ENCODE peak calls at places on chromosomes 6 and 20, in four cellular contexts. One of them, this sample, is unnamed.

GRCh38 chr20:57165427-57166004 is 100.9 kb downstream of the BMP7 start:
- DNase-seq in K562: no peak
- DNase-seq in HepG2: no peak
- DNase-seq in GM12891: no peak
- DNase-seq in this sample: no peak

GRCh38 chr20:44956410-44956809 is 3.8 kb downstream of the TOMM34 start:
- DNase-seq in HepG2: no peak
- DNase-seq in K562: no peak
- DNase-seq in GM12891: no peak
- DNase-seq in this sample: no peak

GRCh38 chr20:822651-823325 is 10.7 kb upstream of the FAM110A start:
- DNase-seq in HepG2: no peak
- DNase-seq in K562: no peak
- DNase-seq in GM12891: no peak
- DNase-seq in this sample: no peak

GRCh38 chr6:133724726-133725125 is 164.2 kb upstream of the TCF21 start:
- DNase-seq in HepG2: no peak
- DNase-seq in K562: no peak
- DNase-seq in GM12891: no peak
- DNase-seq in this sample: no peak

GRCh38 chr20:23654722-23655121 is 17.0 kb upstream of the CST3 start:
- DNase-seq in GM12891: no peak
- DNase-seq in K562: no peak
- DNase-seq in HepG2: no peak
- DNase-seq in this sample: no peak

GRCh38 chr6:146984251-146984924 is 219.8 kb upstream of the STXBP5 start:
- DNase-seq in HepG2: peak
- DNase-seq in GM12891: no peak
- DNase-seq in K562: no peak
- DNase-seq in this sample: no peak

GRCh38 chr6:44627091-44627878 is 239.8 kb downstream of the CDC5L start:
- DNase-seq in HepG2: no peak
- DNase-seq in K562: no peak
- DNase-seq in GM12891: no peak
- DNase-seq in this sample: no peak

GRCh38 chr20:50921055-50921454 is 10.2 kb downstream of the ADNP start:
- DNase-seq in GM12891: no peak
- DNase-seq in K562: no peak
- DNase-seq in HepG2: no peak
- DNase-seq in this sample: no peak

GRCh38 chr6:170098428-170099170 is 192.3 kb downstream of the DLL1 start:
- DNase-seq in HepG2: no peak
- DNase-seq in GM12891: no peak
- DNase-seq in K562: no peak
- DNase-seq in this sample: no peak

GRCh38 chr6:10837009-10837691 is 1.2 kb downstream of the MAK start:
- DNase-seq in GM12891: no peak
- DNase-seq in K562: peak
- DNase-seq in HepG2: no peak
- DNase-seq in this sample: peak

GRCh38 chr6:118882314-118882905 is 11.5 kb upstream of the ASF1A start:
- DNase-seq in HepG2: no peak
- DNase-seq in GM12891: no peak
- DNase-seq in K562: no peak
- DNase-seq in this sample: no peak

GRCh38 chr20:31595654-31596411 is 9.3 kb upstream of the ID1 start:
- DNase-seq in K562: peak
- DNase-seq in GM12891: no peak
- DNase-seq in HepG2: peak
- DNase-seq in this sample: no peak

GRCh38 chr6:32375739-32376529 is 4.2 kb upstream of the TSBP1 start:
- DNase-seq in GM12891: no peak
- DNase-seq in HepG2: no peak
- DNase-seq in K562: no peak
- DNase-seq in this sample: no peak

GRCh38 chr20:31862157-31862470 is 8.2 kb downstream of the DUSP15 start:
- DNase-seq in K562: no peak
- DNase-seq in HepG2: no peak
- DNase-seq in GM12891: no peak
- DNase-seq in this sample: no peak

GRCh38 chr20:21515300-21516179 is 1.7 kb upstream of the NKX2-2 start:
- DNase-seq in HepG2: no peak
- DNase-seq in K562: no peak
- DNase-seq in GM12891: no peak
- DNase-seq in this sample: no peak

GRCh38 chr6:87702589-87702945 is 534 bp upstream of the AKIRIN2 start:
- DNase-seq in HepG2: peak
- DNase-seq in K562: peak
- DNase-seq in GM12891: no peak
- DNase-seq in this sample: no peak

GRCh38 chr6:87706187-87706966 is 4.3 kb upstream of the AKIRIN2 start:
- DNase-seq in GM12891: no peak
- DNase-seq in HepG2: no peak
- DNase-seq in K562: no peak
- DNase-seq in this sample: no peak

GRCh38 chr6:87701676-87702588 is at the start of gene AKIRIN2:
- DNase-seq in K562: peak
- DNase-seq in HepG2: peak
- DNase-seq in GM12891: peak
- DNase-seq in this sample: peak

GRCh38 chr6:87700729-87701675 is 1.0 kb downstream of the AKIRIN2 start:
- DNase-seq in K562: peak
- DNase-seq in HepG2: peak
- DNase-seq in GM12891: no peak
- DNase-seq in this sample: no peak

GRCh38 chr6:87705070-87705691 is 3.1 kb upstream of the AKIRIN2 start:
- DNase-seq in K562: no peak
- DNase-seq in GM12891: no peak
- DNase-seq in HepG2: peak
- DNase-seq in this sample: no peak
- TF ChIP-seq POLR2A in K562: no peak
- TF ChIP-seq POLR2A in GM12891: no peak
- TF ChIP-seq POLR2A in HepG2: no peak
- TF ChIP-seq POLR2A in this sample: no peak

GRCh38 chr6:7042056-7042653 is 65.6 kb upstream of the RREB1 start:
- DNase-seq in HepG2: peak
- DNase-seq in K562: peak
- DNase-seq in GM12891: no peak
- DNase-seq in this sample: no peak
- TF ChIP-seq POLR2AphosphoS5 in HepG2: no peak
- TF ChIP-seq POLR2AphosphoS5 in K562: no peak
- TF ChIP-seq POLR2AphosphoS5 in GM12891: no peak
- TF ChIP-seq POLR2AphosphoS5 in this sample: no peak

DNA sequence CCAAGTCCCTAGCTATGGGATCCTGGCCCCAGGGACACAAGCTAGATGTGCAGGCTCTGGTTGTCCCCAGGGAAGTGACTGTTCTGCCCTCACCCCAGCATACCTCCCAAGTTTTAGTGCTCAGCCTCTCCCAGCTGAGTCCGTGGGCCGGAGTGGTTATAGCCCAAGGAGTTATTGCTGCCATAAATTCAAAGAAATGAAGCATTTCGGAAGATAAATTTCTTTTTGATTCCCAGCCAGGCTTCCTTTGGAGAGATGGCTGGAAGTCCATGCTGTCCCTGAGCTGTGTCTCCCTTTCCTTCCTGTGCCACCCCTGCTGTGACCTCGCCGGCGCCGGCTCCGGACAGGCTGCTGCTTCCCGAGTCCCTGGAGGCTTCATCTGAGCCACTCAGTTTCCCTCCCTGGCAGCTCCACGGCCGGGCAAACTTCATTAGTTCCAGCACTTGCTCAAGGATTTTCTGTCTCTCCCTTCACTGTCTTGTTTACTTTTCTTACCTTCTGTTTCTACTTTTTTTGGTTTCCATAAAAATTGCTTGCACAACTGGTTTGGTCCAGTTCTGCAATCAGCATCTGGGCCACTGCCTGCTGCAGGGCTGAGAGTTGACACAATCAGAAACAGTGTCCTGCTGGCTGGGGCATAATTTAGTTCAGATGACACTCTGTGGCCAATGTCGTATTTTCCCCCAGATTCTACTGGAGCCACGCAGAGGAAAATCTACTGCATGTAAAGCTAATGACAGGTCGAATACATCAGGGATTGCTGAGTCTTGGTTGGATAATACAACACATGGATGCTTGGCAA is 225.5 kb downstream of the SYNDIG1 start:
- DNase-seq in GM12891: no peak
- DNase-seq in HepG2: no peak
- DNase-seq in K562: no peak
- DNase-seq in this sample: no peak
- TF ChIP-seq TAF1 in GM12891: no peak
- TF ChIP-seq TAF1 in HepG2: no peak
- TF ChIP-seq TAF1 in K562: no peak
- TF ChIP-seq TAF1 in this sample: no peak

GRCh38 chr6:158707826-158708225 is 58.0 kb downstream of the SYTL3 start:
- DNase-seq in GM12891: no peak
- DNase-seq in K562: no peak
- DNase-seq in HepG2: no peak
- DNase-seq in this sample: no peak
- TF ChIP-seq POLR2A in GM12891: no peak
- TF ChIP-seq POLR2A in K562: no peak
- TF ChIP-seq POLR2A in HepG2: no peak
- TF ChIP-seq POLR2A in this sample: no peak

GRCh38 chr6:157244175-157244574 is 79.1 kb downstream of the TMEM242 start:
- DNase-seq in HepG2: no peak
- DNase-seq in GM12891: no peak
- DNase-seq in K562: no peak
- DNase-seq in this sample: no peak
- TF ChIP-seq POLR2AphosphoS5 in HepG2: no peak
- TF ChIP-seq POLR2AphosphoS5 in GM12891: no peak
- TF ChIP-seq POLR2AphosphoS5 in K562: no peak
- TF ChIP-seq POLR2AphosphoS5 in this sample: no peak

DNA sequence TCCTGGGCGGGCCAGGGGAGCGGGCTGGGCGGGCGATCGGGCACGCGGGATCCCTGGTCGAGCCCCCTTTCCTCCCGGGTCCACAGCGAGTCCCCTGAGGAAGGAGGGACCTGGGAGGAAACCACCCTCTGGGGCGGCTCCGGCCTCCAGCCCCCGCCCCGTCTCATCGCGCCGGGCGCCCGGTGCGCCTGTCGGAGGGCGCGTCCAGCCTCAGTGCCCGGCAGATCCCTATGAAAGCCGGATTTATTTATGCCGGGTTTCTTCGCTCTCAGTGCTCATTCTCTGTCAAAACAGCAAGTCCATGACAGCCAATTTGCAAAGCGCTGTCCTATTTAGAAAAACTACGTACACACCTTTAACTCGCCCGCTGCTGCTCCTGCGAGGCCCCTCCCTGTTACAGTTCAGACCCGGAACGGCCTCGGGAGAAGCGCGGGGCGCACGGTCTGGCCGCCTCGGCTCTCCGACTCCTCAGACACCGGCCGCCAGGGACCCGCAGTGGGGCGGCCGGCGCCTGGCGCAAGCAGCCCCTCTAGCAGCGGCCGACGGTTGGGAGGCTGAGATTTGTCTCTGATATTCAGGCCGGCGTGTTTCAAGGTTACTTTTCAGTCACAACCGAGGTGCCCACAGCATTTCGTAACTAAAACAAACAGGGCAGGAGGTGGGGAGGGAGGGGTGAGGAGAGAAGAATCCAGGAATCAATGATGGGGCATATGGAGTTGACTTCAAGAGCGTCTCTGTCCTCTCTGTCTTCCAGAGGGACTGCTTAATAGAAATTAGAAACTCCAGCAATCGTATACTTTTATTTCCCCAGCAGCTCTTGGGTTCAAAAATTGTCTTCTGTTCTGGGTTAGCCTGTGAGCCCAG is 782 bp upstream of the FOXA2 start:
- DNase-seq in GM12891: no peak
- DNase-seq in K562: peak
- DNase-seq in HepG2: peak
- DNase-seq in this sample: no peak
- TF ChIP-seq TAF1 in GM12891: no peak
- TF ChIP-seq TAF1 in K562: no peak
- TF ChIP-seq TAF1 in HepG2: peak
- TF ChIP-seq TAF1 in this sample: no peak